ENCODE peak calls at places on chromosomes 12 and 14, in seven cellular contexts. A is right lobe of liver; M is ascending aorta; P is small intestine; R is T-helper 17 cell; Y is CD4-positive, alpha-beta T cell; X is stomach. I is an unnamed sample.
A peak's percentile ranks its signal among the peaks of the same experiment; 100 is the strongest.

GRCh38 chr12:111204684-111205305 is 164.1 kb downstream of the PHETA1 start:
- DNase-seq in A (no peak), M (no peak), P (no peak), R (no peak), Y (no peak), X (no peak), I (no peak)

GRCh38 chr12:53578783-53579182 is 47.4 kb downstream of the ATF7 start:
- DNase-seq in A (no peak), M (no peak), P (no peak), R (no peak), Y (no peak), X (no peak), I (no peak)

GRCh38 chr14:34785223-34786006 is 71.0 kb upstream of the CFL2 start:
- DNase-seq in A (no peak), M (no peak), P (no peak), R (no peak), Y (no peak), X (no peak), I (no peak)

GRCh38 chr14:49641697-49642129 is 6.7 kb upstream of the DNAAF2 start:
- DNase-seq in A (peak; percentile 63), M (no peak), P (peak; percentile 98), R (no peak), Y (no peak), X (peak; percentile 75), I (peak; percentile 89)

GRCh38 chr12:12406762-12407161 is 49.9 kb downstream of the BORCS5 start:
- DNase-seq in A (no peak), M (no peak), P (no peak), R (no peak), Y (no peak), X (no peak), I (no peak)

GRCh38 chr12:98741615-98742265 is 96.7 kb downstream of the APAF1 start:
- DNase-seq in A (no peak), M (no peak), P (no peak), R (no peak), Y (no peak), X (no peak), I (no peak)

GRCh38 chr14:47626151-47627035 is 49.0 kb downstream of the MDGA2 start:
- DNase-seq in A (no peak), M (no peak), P (no peak), R (no peak), Y (no peak), X (no peak), I (no peak)

GRCh38 chr12:3214508-3215365 is 137.6 kb downstream of the TSPAN9 start:
- DNase-seq in A (no peak), M (no peak), P (no peak), R (no peak), Y (no peak), X (no peak), I (no peak)

GRCh38 chr14:85514487-85514886 is 15.5 kb upstream of the FLRT2 start:
- DNase-seq in A (no peak), M (no peak), P (no peak), R (no peak), Y (no peak), X (no peak), I (no peak)

GRCh38 chr12:90940872-90941499 is 14.0 kb downstream of the CCER1 start:
- DNase-seq in A (no peak), M (no peak), P (peak; percentile 56), R (no peak), Y (no peak), X (no peak), I (no peak)

GRCh38 chr12:133038310-133038709 is 1.0 kb downstream of the ZNF84 start:
- DNase-seq in A (no peak), M (no peak), P (no peak), R (no peak), Y (no peak), X (no peak), I (no peak)
- H3K9me3 ChIP-seq in A (peaks cover 10% of the 10 kb centered on the region), M (peaks cover 76% of the 10 kb centered on the region), P (peaks cover 1% of the 10 kb centered on the region), R (peaks cover 27% of the 10 kb centered on the region), Y (peaks cover 65% of the 10 kb centered on the region), X (peaks cover 75% of the 10 kb centered on the region), I (peaks cover 13% of the 10 kb centered on the region)

GRCh38 chr14:106681161-106681955 is 1155.0 kb downstream of the TMEM121 start:
- DNase-seq in A (no peak), M (no peak), P (no peak), R (no peak), Y (no peak), X (no peak), I (no peak)
- H3K9me3 ChIP-seq in A (no peaks in the 10 kb centered on the region), M (no peaks in the 10 kb centered on the region), P (no peaks in the 10 kb centered on the region), R (no peaks in the 10 kb centered on the region), Y (no peaks in the 10 kb centered on the region), X (no peaks in the 10 kb centered on the region), I (no peaks in the 10 kb centered on the region)

GRCh38 chr12:133063556-133063955 is 17.2 kb upstream of the ZNF140 start:
- DNase-seq in A (no peak), M (no peak), P (no peak), R (no peak), Y (no peak), X (no peak), I (no peak)
- H3K9me3 ChIP-seq in A (peaks cover 31% of the 10 kb centered on the region), M (peaks cover 100% of the 10 kb centered on the region), P (peaks cover 5% of the 10 kb centered on the region), R (peaks cover 60% of the 10 kb centered on the region), Y (peaks cover 99% of the 10 kb centered on the region), X (peaks cover 100% of the 10 kb centered on the region), I (peaks cover 20% of the 10 kb centered on the region)

DNA sequence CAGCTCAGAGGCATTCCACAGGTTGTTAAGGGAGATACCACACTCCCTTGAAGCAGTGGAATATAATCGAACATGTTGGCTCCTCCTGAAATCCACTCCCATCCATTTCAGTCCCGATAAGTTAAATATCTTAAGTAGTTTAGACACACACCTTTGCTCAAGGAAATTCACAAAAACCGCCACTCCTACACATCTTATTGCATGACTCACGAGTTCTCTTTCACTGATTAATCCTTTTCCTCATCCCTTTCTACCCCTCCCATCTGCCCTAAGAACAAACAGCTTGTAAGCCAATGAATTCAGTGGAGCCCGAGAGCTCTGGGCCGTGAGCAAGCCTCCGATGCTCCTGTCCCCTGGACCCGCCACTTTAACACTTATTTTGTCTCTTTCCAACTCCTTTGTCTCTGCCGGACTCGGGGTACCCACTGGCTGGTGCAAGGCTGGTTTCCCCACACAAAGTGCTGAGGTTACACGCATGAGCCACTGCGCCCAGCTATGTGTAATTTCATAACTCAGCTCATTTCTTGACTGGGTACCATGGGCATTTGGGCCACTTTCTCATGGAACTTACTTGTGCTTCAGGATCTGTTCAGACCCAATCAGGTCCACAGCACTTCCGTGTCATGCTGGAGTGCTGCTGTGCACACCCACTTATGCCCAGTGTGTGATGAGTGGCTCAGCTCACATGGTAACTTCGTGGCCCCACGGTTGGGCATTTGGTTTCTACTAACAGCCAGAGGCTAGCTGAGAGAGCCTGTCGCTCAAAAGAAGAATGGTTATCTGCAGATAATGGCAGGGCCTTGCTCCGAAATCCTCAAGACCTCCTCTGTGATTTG is 171.8 kb upstream of the ALG10B start:
- DNase-seq in A (no peak), M (no peak), P (no peak), R (no peak), Y (no peak), X (no peak), I (no peak)
- H3K9me3 ChIP-seq in A (no peaks in the 10 kb centered on the region), M (no peaks in the 10 kb centered on the region), P (no peaks in the 10 kb centered on the region), R (no peaks in the 10 kb centered on the region), Y (peaks cover 6% of the 10 kb centered on the region), X (peaks cover 26% of the 10 kb centered on the region), I (no peaks in the 10 kb centered on the region)

GRCh38 chr12:133081408-133081806 is 684 bp downstream of the ZNF140 start:
- DNase-seq in A (no peak), M (no peak), P (no peak), R (no peak), Y (no peak), X (no peak), I (no peak)
- H3K9me3 ChIP-seq in A (peaks cover 8% of the 10 kb centered on the region), M (peaks cover 86% of the 10 kb centered on the region), P (no peaks in the 10 kb centered on the region), R (peaks cover 35% of the 10 kb centered on the region), Y (peaks cover 83% of the 10 kb centered on the region), X (peaks cover 84% of the 10 kb centered on the region), I (peaks cover 16% of the 10 kb centered on the region)

GRCh38 chr12:119718141-119718540 is 50.2 kb downstream of the PRKAB1 start:
- DNase-seq in A (no peak), M (no peak), P (no peak), R (no peak), Y (no peak), X (no peak), I (no peak)
- H3K9me3 ChIP-seq in A (no peaks in the 10 kb centered on the region), M (no peaks in the 10 kb centered on the region), P (no peaks in the 10 kb centered on the region), R (no peaks in the 10 kb centered on the region), Y (no peaks in the 10 kb centered on the region), X (no peaks in the 10 kb centered on the region), I (no peaks in the 10 kb centered on the region)

GRCh38 chr12:133135747-133136146 is 5.3 kb downstream of the ZNF10 start:
- DNase-seq in A (no peak), M (no peak), P (no peak), R (no peak), Y (no peak), X (no peak), I (no peak)
- H3K9me3 ChIP-seq in A (no peaks in the 10 kb centered on the region), M (peaks cover 92% of the 10 kb centered on the region), P (peaks cover 5% of the 10 kb centered on the region), R (peaks cover 49% of the 10 kb centered on the region), Y (peaks cover 91% of the 10 kb centered on the region), X (peaks cover 94% of the 10 kb centered on the region), I (no peaks in the 10 kb centered on the region)